ENCODE peak calls at places on chromosomes 1 and 21, in four cellular contexts. N is CD8-positive, alpha-beta memory T cell; B is stomach; T is H1. V is an unnamed sample.

GRCh38 chr1:31878018-31878417 is 60.1 kb downstream of the PTP4A2 start:
- DNase-seq in N (no peak), B (no peak), T (no peak), V (no peak)

GRCh38 chr1:222788328-222789156 is 26.3 kb upstream of the DISP1 start:
- DNase-seq in T (no peak), B (no peak), N (no peak), V (no peak)

GRCh38 chr1:62196091-62196690 is 1.5 kb downstream of the L1TD1 start:
- DNase-seq in N (no peak), T (no peak), B (no peak), V (no peak)

GRCh38 chr1:217620814-217621213 is 10.1 kb downstream of the GPATCH2 start:
- DNase-seq in B (no peak), T (no peak), N (no peak), V (no peak)

GRCh38 chr1:31703431-31704260 is at the start of gene COL16A1:
- DNase-seq in T (peak; percentile 83), N (no peak), B (peak; percentile 80), V (no peak)

GRCh38 chr1:246220495-246221065 is 286.5 kb downstream of the SMYD3 start:
- DNase-seq in N (no peak), B (no peak), T (no peak), V (no peak)

GRCh38 chr1:10796029-10796944 is at the start of gene CASZ1:
- DNase-seq in N (no peak), B (peak; percentile 89), T (peak; percentile 95), V (peak; percentile 71)

GRCh38 chr1:40241372-40241771 is 6.4 kb upstream of the TMCO2 start:
- DNase-seq in T (no peak), N (no peak), B (no peak), V (no peak)

GRCh38 chr1:119068427-119068826 is 72.0 kb downstream of the WARS2 start:
- DNase-seq in T (no peak), B (no peak), N (no peak), V (no peak)

GRCh38 chr1:229624906-229625871 is 733 bp downstream of the TAF5L start:
- DNase-seq in T (peak; percentile 66), N (peak; percentile 64), B (peak; percentile 68), V (no peak)

GRCh38 chr1:237223419-237223818 is 181.4 kb downstream of the RYR2 start:
- DNase-seq in N (no peak), T (no peak), B (no peak), V (no peak)

GRCh38 chr1:151435174-151435573 is 24.1 kb downstream of the POGZ start:
- DNase-seq in T (no peak), B (no peak), N (no peak), V (no peak)

GRCh38 chr1:206734499-206735142 is 36.0 kb upstream of the IL19 start:
- DNase-seq in N (peak; percentile 80), T (peak; percentile 94), B (peak; percentile 60), V (peak; percentile 27)

GRCh38 chr1:199646761-199647160 is 380.7 kb upstream of the NR5A2 start:
- DNase-seq in B (no peak), T (no peak), N (no peak), V (no peak)

GRCh38 chr1:161115132-161115711 is 2.6 kb downstream of the PFDN2 start:
- DNase-seq in N (no peak), B (no peak), T (no peak), V (no peak)

GRCh38 chr1:162988869-162989268 is 80.3 kb upstream of the RGS4 start:
- DNase-seq in T (peak; percentile 45), N (no peak), B (no peak), V (peak; percentile 33)

GRCh38 chr1:169149555-169150286 is 43.2 kb downstream of the ATP1B1 start:
- DNase-seq in N (no peak), T (no peak), B (no peak), V (no peak)

GRCh38 chr1:96130432-96130831 is 591.2 kb upstream of the PTBP2 start:
- DNase-seq in T (no peak), N (no peak), B (no peak), V (no peak)

GRCh38 chr1:227885135-227885647 is 62.5 kb downstream of the WNT9A start:
- DNase-seq in T (peak; percentile 46), B (peak; percentile 24), N (peak; percentile 56), V (no peak)

GRCh38 chr1:59409525-59409924 is 112.6 kb downstream of the FGGY start:
- DNase-seq in N (no peak), B (no peak), T (no peak), V (no peak)

GRCh38 chr1:150979007-150979722 is 2.9 kb upstream of the ANXA9 start:
- DNase-seq in B (peak; percentile 93), T (peak; percentile 95), N (peak; percentile 91), V (peak; percentile 72)

GRCh38 chr1:11180342-11180744 is 8.8 kb upstream of the ANGPTL7 start:
- DNase-seq in T (no peak), B (no peak), N (no peak), V (no peak)

DNA sequence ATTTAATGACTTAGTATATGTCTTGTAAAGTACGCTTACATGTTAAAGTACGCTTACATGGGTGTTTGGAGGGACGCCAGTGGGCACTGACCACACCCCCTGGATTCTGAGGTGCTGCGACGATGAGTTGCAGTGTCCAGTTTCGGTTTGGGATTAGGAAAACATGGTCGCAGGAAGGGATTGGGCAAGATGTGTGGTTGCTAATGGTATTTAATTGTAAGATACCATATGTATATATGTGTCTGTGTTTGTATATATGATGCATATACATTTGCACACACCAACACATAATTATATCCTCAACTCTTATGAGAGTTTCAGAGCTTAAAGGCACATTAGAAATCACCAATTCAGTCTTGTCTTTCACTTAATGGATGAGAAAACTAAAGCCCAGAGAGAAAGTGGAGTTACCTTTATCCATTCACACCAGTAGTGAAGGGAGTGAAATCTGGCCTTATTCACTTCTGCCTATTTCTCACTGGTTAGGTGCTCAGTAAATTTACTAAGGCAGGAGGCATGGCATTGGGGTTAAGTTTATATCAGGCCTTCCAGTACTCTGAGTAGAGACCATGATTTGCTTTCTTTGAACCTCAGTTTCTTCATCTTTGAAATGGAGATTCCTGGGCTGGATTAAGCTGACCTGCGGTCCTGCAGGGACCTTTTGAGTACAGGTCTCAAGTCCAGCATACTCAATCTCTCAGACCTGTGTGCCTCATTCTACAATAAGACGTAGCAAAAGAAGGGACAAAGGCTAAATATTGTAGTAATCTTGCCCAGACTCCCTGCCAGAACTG is 1.1 kb downstream of the SMYD2 start:
- DNase-seq in B (peak; percentile 57), N (no peak), T (no peak), V (no peak)
- H3K27ac ChIP-seq in B (peak overlapping the region; percentile 92), N (peak overlapping the region; percentile 64), T (no peak overlapping the region), V (no peak overlapping the region)

DNA sequence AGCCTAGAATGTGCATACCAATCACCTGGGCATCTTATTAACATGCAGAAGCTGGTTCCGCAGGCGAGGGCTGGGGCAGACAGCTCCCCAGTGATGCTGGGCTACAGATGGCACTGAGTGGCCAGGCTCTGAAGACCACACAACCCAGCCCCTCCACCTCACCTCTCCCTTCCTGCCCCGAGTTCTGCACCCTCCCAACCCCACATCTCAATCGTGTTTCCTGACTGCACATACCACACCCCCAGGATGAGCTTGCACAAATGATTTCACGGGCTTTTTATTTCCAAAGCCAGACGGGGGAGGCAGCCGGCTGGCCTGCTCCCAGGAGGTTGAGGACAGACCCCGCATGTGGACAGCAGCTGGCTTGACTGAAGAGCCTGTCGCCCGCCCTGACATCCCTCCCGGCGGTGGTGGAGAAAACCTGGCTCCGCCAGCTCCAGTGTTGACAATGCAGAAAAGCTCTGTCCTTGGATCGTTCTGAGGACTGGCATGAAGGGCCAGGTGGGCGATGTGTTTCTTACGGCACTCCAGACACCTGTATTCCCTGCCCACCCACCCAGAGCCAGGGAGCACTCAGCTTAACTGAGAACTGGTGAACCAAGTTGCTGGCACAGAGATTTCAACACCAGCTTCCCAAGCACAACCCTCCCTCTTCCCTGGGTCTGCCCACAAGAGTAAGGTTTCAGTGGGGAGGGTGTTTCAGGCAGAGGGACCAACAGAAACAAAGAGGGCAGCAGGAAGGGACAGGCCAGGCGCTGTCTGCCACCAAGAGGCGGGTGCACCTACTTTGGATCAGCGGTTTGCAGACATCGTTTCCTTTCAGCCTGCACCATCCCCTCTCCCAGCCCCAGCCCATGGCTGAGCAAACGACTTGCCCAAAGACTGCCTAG is 21.6 kb upstream of the ALDH4A1 start:
- DNase-seq in T (no peak), B (no peak), N (no peak), V (no peak)
- H3K27ac ChIP-seq in T (no peak overlapping the region), B (peak overlapping the region; percentile 89), N (no peak overlapping the region), V (no peak overlapping the region)

DNA sequence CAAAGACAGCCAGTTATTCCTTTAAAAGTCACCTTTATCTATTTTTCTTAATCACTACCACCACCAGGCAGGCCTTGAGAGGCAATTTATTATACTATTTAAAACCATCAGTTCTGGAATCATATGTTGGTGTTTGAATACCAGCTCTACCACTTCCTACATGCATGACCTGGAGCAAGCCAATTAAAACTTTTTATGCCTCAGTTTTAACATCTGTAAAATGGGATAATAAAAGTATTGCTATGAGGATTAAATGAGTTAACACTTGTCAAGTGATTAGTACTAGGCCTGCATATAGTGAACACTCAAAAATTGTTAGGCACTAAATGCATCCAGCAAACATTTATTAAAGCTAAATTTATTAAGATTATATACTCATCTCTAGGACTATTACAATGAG is 49.2 kb upstream of the ADORA3 start:
- DNase-seq in T (no peak), B (no peak), N (no peak), V (no peak)
- H3K27ac ChIP-seq in T (no peak overlapping the region), B (no peak overlapping the region), N (no peak overlapping the region), V (no peak overlapping the region)

GRCh38 chr1:94953107-94953506 is 26.2 kb upstream of the CNN3 start:
- DNase-seq in N (no peak), T (no peak), B (no peak), V (no peak)

GRCh38 chr1:94952539-94952938 is 25.6 kb upstream of the CNN3 start:
- DNase-seq in N (no peak), T (no peak), B (no peak), V (no peak)

GRCh38 chr1:94953741-94954140 is 26.8 kb upstream of the CNN3 start:
- DNase-seq in T (no peak), N (no peak), B (no peak), V (no peak)

GRCh38 chr1:94955767-94956632 is 29.1 kb upstream of the CNN3 start:
- DNase-seq in N (no peak), T (no peak), B (no peak), V (no peak)

GRCh38 chr1:94954292-94955220 is 27.6 kb upstream of the CNN3 start:
- DNase-seq in N (no peak), T (no peak), B (no peak), V (no peak)
- H3K27ac ChIP-seq in N (no peak overlapping the region), T (no peak overlapping the region), B (peak overlapping the region; percentile 55), V (no peak overlapping the region)

GRCh38 chr21:39647476-39647875 is 34.7 kb downstream of the B3GALT5 start:
- DNase-seq in T (no peak), N (peak; percentile 4), B (no peak), V (no peak)
- H3K27ac ChIP-seq in T (no peak overlapping the region), N (no peak overlapping the region), B (no peak overlapping the region), V (no peak overlapping the region)

GRCh38 chr21:15034126-15034848 is 30.5 kb downstream of the NRIP1 start:
- DNase-seq in B (no peak), T (no peak), N (no peak), V (no peak)

GRCh38 chr21:15036189-15036588 is 28.6 kb downstream of the NRIP1 start:
- DNase-seq in B (no peak), T (no peak), N (no peak), V (no peak)

GRCh38 chr21:15039607-15040299 is 25.0 kb downstream of the NRIP1 start:
- DNase-seq in B (no peak), T (no peak), N (no peak), V (no peak)

GRCh38 chr21:15037894-15038293 is 26.9 kb downstream of the NRIP1 start:
- DNase-seq in T (no peak), B (no peak), N (no peak), V (no peak)

GRCh38 chr21:15037095-15037730 is 27.6 kb downstream of the NRIP1 start:
- DNase-seq in N (no peak), T (no peak), B (no peak), V (no peak)
- H3K27ac ChIP-seq in N (no peak overlapping the region), T (no peak overlapping the region), B (no peak overlapping the region), V (no peak overlapping the region)

V was measured in iPS DF 6.9.